ENCODE peak calls at places on chromosomes 4 and X, in six cellular contexts. T is foreskin fibroblast, Q is upper lobe of right lung, E is tibial artery, K is epithelial cell of esophagus, F is mammary epithelial cell. I is an unnamed sample.

GRCh38 chr4:93065790-93066189 is 762.0 kb downstream of the GRID2 start:
- DNase-seq in T (no peak), Q (no peak), E (no peak), K (no peak), F (no peak), I (no peak)

GRCh38 chrX:153411255-153411987 is at the start of gene ZFP92:
- DNase-seq in T (no peak), Q (peak), E (no peak), K (no peak), F (no peak), I (peak)

GRCh38 chr4:149168645-149169044 is 647.0 kb downstream of the IQCM start:
- DNase-seq in T (no peak), Q (no peak), E (no peak), K (no peak), F (no peak), I (no peak)

GRCh38 chr4:20603671-20604313 is 96.5 kb upstream of the PACRGL start:
- DNase-seq in T (peak), Q (no peak), E (no peak), K (peak), F (peak), I (no peak)

GRCh38 chrX:11579856-11580595 is 85.7 kb downstream of the ARHGAP6 start:
- DNase-seq in T (no peak), Q (no peak), E (no peak), K (no peak), F (no peak), I (no peak)

GRCh38 chrX:48939417-48940228 is 17.8 kb downstream of the OTUD5 start:
- DNase-seq in T (no peak), Q (no peak), E (no peak), K (no peak), F (no peak), I (no peak)

GRCh38 chr4:154560824-154561231 is 2.0 kb upstream of the FGB start:
- DNase-seq in T (peak), Q (no peak), E (no peak), K (peak), F (peak), I (no peak)

GRCh38 chr4:183285886-183286285 is 34.2 kb downstream of the CLDN22 start:
- DNase-seq in T (no peak), Q (no peak), E (no peak), K (no peak), F (no peak), I (no peak)

GRCh38 chr4:159764343-159764952 is 661.6 kb downstream of the RAPGEF2 start:
- DNase-seq in T (no peak), Q (no peak), E (no peak), K (peak), F (peak), I (peak)

GRCh38 chrX:24498975-24499374 is 33.9 kb downstream of the PDK3 start:
- DNase-seq in T (no peak), Q (no peak), E (no peak), K (peak), F (peak), I (peak)

GRCh38 chr4:675980-676870 is 1.9 kb downstream of the MYL5 start:
- DNase-seq in T (no peak), Q (no peak), E (no peak), K (no peak), F (no peak), I (peak)

GRCh38 chr4:77804471-77804870 is 14.7 kb downstream of the CNOT6L start:
- DNase-seq in T (no peak), Q (no peak), E (no peak), K (no peak), F (no peak), I (no peak)

GRCh38 chrX:38089173-38089982 is 83.0 kb downstream of the SYTL5 start:
- DNase-seq in T (no peak), Q (no peak), E (no peak), K (peak), F (no peak), I (no peak)

GRCh38 chrX:77404318-77404878 is 42.8 kb upstream of the FGF16 start:
- DNase-seq in T (no peak), Q (no peak), E (no peak), K (no peak), F (no peak), I (no peak)

GRCh38 chrX:53085661-53086229 is 3.6 kb downstream of the TSPYL2 start:
- DNase-seq in T (no peak), Q (no peak), E (no peak), K (no peak), F (no peak), I (no peak)

GRCh38 chr4:41934813-41935651 is at the start of gene TMEM33:
- DNase-seq in T (peak), Q (peak), E (peak), K (peak), F (peak), I (peak)

GRCh38 chr4:120718979-120719566 is 203.5 kb downstream of the PRDM5 start:
- DNase-seq in T (peak), Q (no peak), E (no peak), K (peak), F (peak), I (peak)

GRCh38 chrX:31508338-31508737 is 436.5 kb upstream of the FTHL17 start:
- DNase-seq in T (no peak), Q (no peak), E (no peak), K (peak), F (peak), I (no peak)

GRCh38 chrX:50180073-50180940 is 20.5 kb downstream of the AKAP4 start:
- DNase-seq in T (no peak), Q (no peak), E (no peak), K (no peak), F (no peak), I (no peak)

GRCh38 chrX:46333550-46333949 is 211.7 kb downstream of the ZNF674 start:
- DNase-seq in T (no peak), Q (no peak), E (no peak), K (peak), F (peak), I (no peak)

GRCh38 chr4:74202062-74202586 is 44.2 kb downstream of the MTHFD2L start:
- DNase-seq in T (no peak), Q (no peak), E (no peak), K (no peak), F (no peak), I (no peak)

GRCh38 chr4:128386761-128387599 is 99.4 kb upstream of the PGRMC2 start:
- DNase-seq in T (peak), Q (peak), E (peak), K (peak), F (peak), I (peak)

GRCh38 chr4:87843936-87844335 is 11.2 kb downstream of the MEPE start:
- DNase-seq in T (peak), Q (no peak), E (peak), K (peak), F (peak), I (peak)

GRCh38 chr4:2320152-2320551 is 58.2 kb upstream of the MXD4 start:
- DNase-seq in T (no peak), Q (no peak), E (no peak), K (no peak), F (no peak), I (no peak)

GRCh38 chr4:144738649-144739048 is 92.7 kb downstream of the HHIP start:
- DNase-seq in T (no peak), Q (no peak), E (no peak), K (no peak), F (no peak), I (no peak)

GRCh38 chr4:128979934-128980333 is 113.4 kb downstream of the SCLT1 start:
- DNase-seq in T (peak), Q (no peak), E (no peak), K (peak), F (peak), I (no peak)

GRCh38 chrX:2485460-2485753 is 15.4 kb downstream of the DHRSX start:
- DNase-seq in T (no peak), Q (no peak), E (no peak), K (no peak), F (no peak), I (no peak)

GRCh38 chrX:13377537-13377936 is 57.7 kb upstream of the ATXN3L start:
- DNase-seq in T (peak), Q (no peak), E (no peak), K (peak), F (peak), I (no peak)

GRCh38 chrX:45824471-45824870 is 623.8 kb upstream of the DIPK2B start:
- DNase-seq in T (peak), Q (no peak), E (peak), K (peak), F (peak), I (peak)

GRCh38 chrX:3175659-3176438 is 134.6 kb downstream of the ARSF start:
- DNase-seq in T (peak), Q (no peak), E (no peak), K (peak), F (no peak), I (no peak)

DNA sequence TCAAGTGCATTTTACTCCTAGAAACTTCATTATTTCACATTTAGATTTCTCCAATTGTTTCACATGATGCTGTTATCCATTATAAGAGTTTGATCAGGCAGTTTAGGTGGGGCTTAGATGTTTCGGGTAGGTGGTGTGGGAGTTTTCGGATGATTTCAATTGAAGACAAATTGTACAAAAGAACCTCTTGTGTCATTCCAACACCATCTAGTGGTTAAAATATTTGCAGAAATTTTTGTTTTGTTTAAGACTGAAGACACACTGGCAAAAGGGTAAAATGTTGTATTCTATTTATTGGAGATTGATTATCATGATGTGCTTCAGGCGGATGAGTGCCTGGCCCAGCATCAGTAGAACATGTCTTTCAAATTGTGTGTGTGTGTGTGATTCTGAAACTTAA is 212.7 kb downstream of the SH3BGRL start:
- DNase-seq in T (no peak), Q (no peak), E (no peak), K (peak), F (no peak), I (peak)
- TF ChIP-seq CTCF in T (no peak), Q (peak), E (peak), K (no peak), F (peak), I (no peak)

DNA sequence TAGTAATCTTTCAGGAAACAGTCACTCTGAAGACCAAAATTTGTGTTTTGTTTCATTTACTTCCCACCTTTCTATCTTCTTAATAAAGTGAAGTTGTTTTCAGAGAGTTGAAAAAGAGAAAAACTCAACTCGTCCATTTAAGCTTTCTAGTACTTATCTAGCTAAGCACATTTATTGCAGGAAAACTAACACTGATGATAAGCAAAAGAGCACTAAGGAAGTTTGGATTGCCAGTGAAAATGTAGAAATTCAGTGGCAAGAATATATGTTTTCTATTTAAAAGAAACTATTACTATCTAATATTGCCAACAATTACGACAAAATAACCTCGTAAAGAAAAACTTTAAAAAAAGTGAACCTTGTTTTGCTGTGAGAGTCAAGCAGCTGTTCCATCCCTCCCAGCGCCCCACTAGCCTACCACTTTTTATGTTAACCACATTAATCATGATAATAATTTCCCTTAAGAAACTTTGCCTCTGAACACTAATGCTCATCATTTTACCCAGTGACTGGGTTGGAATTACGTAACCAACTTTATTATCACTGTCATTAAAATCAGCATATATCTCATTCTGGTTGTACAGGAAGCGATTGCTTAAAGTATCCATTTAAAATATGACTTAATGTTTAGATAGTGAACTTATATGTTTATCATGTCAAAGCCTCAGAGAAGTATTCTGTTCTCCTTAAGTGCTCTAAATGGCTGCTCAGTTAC is 24.8 kb downstream of the SPRY1 start:
- DNase-seq in T (peak), Q (no peak), E (no peak), K (peak), F (no peak), I (peak)
- H3K4me3 ChIP-seq in T (no peak), Q (peak), E (no peak), K (no peak), F (no peak), I (no peak)

DNA sequence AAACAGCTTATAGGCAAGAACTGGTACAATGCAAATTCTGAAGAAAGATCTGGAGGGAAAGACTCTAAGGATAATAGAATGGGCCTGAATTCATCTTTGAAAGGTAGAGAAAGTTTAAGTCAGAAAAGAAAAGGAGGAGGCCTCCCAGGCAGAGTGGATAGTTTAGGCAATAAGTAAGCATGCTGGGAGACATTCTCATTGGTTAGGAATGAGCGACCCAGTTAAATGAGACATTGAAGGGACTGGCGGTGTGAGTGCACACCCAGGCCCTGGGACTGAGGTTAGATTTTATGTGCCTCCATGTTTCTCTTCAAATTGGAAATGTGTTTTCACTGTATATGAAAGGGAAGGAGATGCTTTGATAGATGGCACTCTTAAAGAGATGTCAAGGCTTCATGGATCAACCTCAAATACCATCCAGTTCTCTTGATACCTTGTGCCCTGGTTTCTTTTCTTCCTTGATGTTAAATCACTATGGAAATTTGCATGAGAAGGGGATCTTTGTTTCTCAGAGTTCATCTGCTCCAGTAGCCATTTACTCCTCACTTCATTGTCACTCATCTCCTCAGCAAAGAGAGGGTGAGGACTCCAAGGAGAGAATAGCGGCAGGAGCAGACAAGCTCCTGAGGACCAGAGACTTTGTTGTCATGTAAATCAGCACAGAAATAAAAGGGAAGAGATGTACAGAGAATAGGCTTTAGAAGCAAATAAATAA is 584.2 kb upstream of the INTU start:
- DNase-seq in T (peak), Q (no peak), E (no peak), K (no peak), F (no peak), I (no peak)
- TF ChIP-seq CTCF in T (no peak), Q (no peak), E (no peak), K (no peak), F (no peak), I (no peak)

GRCh38 chr4:167230744-167231143 is 3.5 kb downstream of the SPOCK3 start:
- DNase-seq in T (no peak), Q (no peak), E (no peak), K (no peak), F (no peak), I (no peak)

GRCh38 chr4:167238226-167238625 is 3.9 kb upstream of the SPOCK3 start:
- DNase-seq in T (no peak), Q (no peak), E (no peak), K (peak), F (no peak), I (no peak)

GRCh38 chr4:167233523-167234387 is 539 bp downstream of the SPOCK3 start:
- DNase-seq in T (no peak), Q (peak), E (no peak), K (peak), F (peak), I (no peak)

GRCh38 chr4:167232805-167233522 is 1.3 kb downstream of the SPOCK3 start:
- DNase-seq in T (no peak), Q (no peak), E (no peak), K (no peak), F (no peak), I (no peak)

DNA sequence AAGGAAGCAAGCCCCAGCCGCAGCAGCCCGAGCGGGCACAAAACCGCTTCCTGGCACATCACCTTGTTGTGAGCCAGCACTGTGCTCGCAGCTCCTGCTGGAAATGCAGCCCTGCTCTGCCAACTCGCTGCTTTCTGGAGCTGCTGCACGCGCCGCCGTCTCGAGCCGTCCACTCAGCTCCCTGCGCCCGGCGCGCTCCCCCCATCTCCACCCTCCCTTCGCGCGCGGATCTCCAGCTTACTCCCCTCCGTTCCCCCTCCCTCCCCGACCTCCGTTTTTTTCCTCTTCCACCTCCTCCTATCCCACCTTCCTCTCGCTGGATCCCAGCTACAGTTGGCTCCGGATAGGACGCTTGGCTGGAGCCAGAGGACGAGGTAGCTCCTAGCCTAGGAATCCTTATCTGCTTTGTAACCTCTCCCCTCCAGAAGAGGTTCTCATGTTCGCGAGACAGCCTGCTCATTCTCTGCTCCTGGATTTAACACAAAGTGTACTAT is at the start of gene SPOCK3:
- DNase-seq in T (peak), Q (peak), E (no peak), K (peak), F (peak), I (no peak)
- H3K4me3 ChIP-seq in T (peak), Q (peak), E (peak), K (peak), F (peak), I (no peak)

GRCh38 chr4:98583265-98583664 is 75.1 kb downstream of the TSPAN5 start:
- DNase-seq in T (no peak), Q (no peak), E (no peak), K (peak), F (no peak), I (no peak)

GRCh38 chr4:98581126-98581525 is 77.3 kb downstream of the TSPAN5 start:
- DNase-seq in T (no peak), Q (no peak), E (no peak), K (no peak), F (no peak), I (no peak)

GRCh38 chr4:98586231-98586630 is 72.2 kb downstream of the TSPAN5 start:
- DNase-seq in T (no peak), Q (no peak), E (no peak), K (no peak), F (no peak), I (no peak)

GRCh38 chr4:98584265-98584664 is 74.1 kb downstream of the TSPAN5 start:
- DNase-seq in T (no peak), Q (no peak), E (no peak), K (peak), F (peak), I (no peak)

DNA sequence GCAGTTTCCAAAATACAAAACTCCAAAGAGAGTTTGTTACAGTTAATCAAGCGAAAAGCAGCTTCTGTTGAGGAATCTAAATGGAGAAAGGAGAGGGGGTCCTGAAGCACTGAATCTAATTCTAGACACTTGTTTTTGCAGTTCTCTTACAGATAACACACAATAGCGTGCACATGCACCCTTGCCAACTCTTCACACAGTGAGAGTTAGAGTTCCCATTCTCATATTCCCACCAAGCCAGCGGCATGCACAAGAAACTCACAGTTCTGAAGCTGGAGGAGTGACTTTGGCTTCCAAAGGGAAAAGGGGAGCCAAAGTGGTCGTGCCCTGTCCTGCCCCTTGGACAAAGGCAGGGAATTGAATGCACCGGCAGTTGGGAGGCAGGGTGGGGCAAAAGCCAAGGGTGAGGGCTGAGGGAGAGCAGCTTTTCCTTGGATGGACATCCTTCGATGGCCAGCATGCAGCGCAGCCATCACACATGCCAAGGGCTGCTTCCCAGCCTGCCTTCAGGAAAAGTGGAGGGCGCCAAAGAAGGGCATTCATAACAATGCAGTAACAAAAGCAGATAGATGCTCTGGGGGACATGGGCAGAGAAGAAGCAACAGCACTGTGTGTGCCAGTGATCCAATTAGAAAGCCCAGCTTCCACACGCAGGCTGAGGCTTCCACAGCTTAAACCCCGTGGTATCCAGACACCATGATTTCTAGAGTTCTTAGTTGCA is 71.6 kb downstream of the TSPAN5 start:
- DNase-seq in T (no peak), Q (no peak), E (no peak), K (no peak), F (no peak), I (no peak)
- TF ChIP-seq CTCF in T (no peak), Q (no peak), E (no peak), K (no peak), F (no peak), I (no peak)